ENCODE peak calls at places on chromosomes 3 and 15, in eight cellular contexts. One of them, this sample, is unnamed.

GRCh38 chr15:74787251-74788041 is 5.6 kb downstream of the CSK start:
- DNase-seq in uterus: no peak
- DNase-seq in activated naive CD8-positive, alpha-beta T cell treated with anti-CD3 and anti-CD28 coated beads, Interleukin-2, amount 50 U/mL, for 24 hours: peak
- DNase-seq in cardiac muscle cell: peak
- DNase-seq in AG08396: peak
- DNase-seq in body of pancreas: peak
- DNase-seq in stimulated activated CD4-positive, alpha-beta T cell treated with anti-CD3 and anti-CD28 coated beads, Interleukin-2, amount 100 ng/mL, for 48 hours: peak
- DNase-seq in ELF-1: peak
- DNase-seq in this sample: peak

GRCh38 chr15:59276225-59277178 is 69.9 kb downstream of the LDHAL6B start:
- DNase-seq in uterus: no peak
- DNase-seq in body of pancreas: no peak
- DNase-seq in ELF-1: peak
- DNase-seq in AG08396: no peak
- DNase-seq in cardiac muscle cell: no peak
- DNase-seq in activated naive CD8-positive, alpha-beta T cell treated with anti-CD3 and anti-CD28 coated beads, Interleukin-2, amount 50 U/mL, for 24 hours: no peak
- DNase-seq in stimulated activated CD4-positive, alpha-beta T cell treated with anti-CD3 and anti-CD28 coated beads, Interleukin-2, amount 100 ng/mL, for 48 hours: no peak
- DNase-seq in this sample: no peak

GRCh38 chr3:73148653-73149052 is 87.2 kb downstream of the EBLN2 start:
- DNase-seq in ELF-1: no peak
- DNase-seq in activated naive CD8-positive, alpha-beta T cell treated with anti-CD3 and anti-CD28 coated beads, Interleukin-2, amount 50 U/mL, for 24 hours: no peak
- DNase-seq in uterus: no peak
- DNase-seq in cardiac muscle cell: no peak
- DNase-seq in AG08396: no peak
- DNase-seq in body of pancreas: peak
- DNase-seq in stimulated activated CD4-positive, alpha-beta T cell treated with anti-CD3 and anti-CD28 coated beads, Interleukin-2, amount 100 ng/mL, for 48 hours: no peak
- DNase-seq in this sample: no peak

GRCh38 chr15:33581032-33581431 is 270.3 kb downstream of the RYR3 start:
- DNase-seq in stimulated activated CD4-positive, alpha-beta T cell treated with anti-CD3 and anti-CD28 coated beads, Interleukin-2, amount 100 ng/mL, for 48 hours: no peak
- DNase-seq in ELF-1: peak
- DNase-seq in cardiac muscle cell: peak
- DNase-seq in body of pancreas: no peak
- DNase-seq in uterus: peak
- DNase-seq in activated naive CD8-positive, alpha-beta T cell treated with anti-CD3 and anti-CD28 coated beads, Interleukin-2, amount 50 U/mL, for 24 hours: no peak
- DNase-seq in AG08396: no peak
- DNase-seq in this sample: no peak

GRCh38 chr15:49083471-49084284 is 37.4 kb upstream of the SECISBP2L start:
- DNase-seq in uterus: no peak
- DNase-seq in ELF-1: no peak
- DNase-seq in cardiac muscle cell: no peak
- DNase-seq in stimulated activated CD4-positive, alpha-beta T cell treated with anti-CD3 and anti-CD28 coated beads, Interleukin-2, amount 100 ng/mL, for 48 hours: no peak
- DNase-seq in AG08396: peak
- DNase-seq in activated naive CD8-positive, alpha-beta T cell treated with anti-CD3 and anti-CD28 coated beads, Interleukin-2, amount 50 U/mL, for 24 hours: no peak
- DNase-seq in body of pancreas: no peak
- DNase-seq in this sample: no peak

GRCh38 chr15:62278534-62278933 is 113.4 kb upstream of the C2CD4B start:
- DNase-seq in AG08396: no peak
- DNase-seq in cardiac muscle cell: no peak
- DNase-seq in ELF-1: no peak
- DNase-seq in activated naive CD8-positive, alpha-beta T cell treated with anti-CD3 and anti-CD28 coated beads, Interleukin-2, amount 50 U/mL, for 24 hours: no peak
- DNase-seq in uterus: no peak
- DNase-seq in stimulated activated CD4-positive, alpha-beta T cell treated with anti-CD3 and anti-CD28 coated beads, Interleukin-2, amount 100 ng/mL, for 48 hours: no peak
- DNase-seq in body of pancreas: peak
- DNase-seq in this sample: no peak

GRCh38 chr3:22632566-22632965 is 570.6 kb upstream of the UBE2E2 start:
- DNase-seq in uterus: no peak
- DNase-seq in cardiac muscle cell: no peak
- DNase-seq in stimulated activated CD4-positive, alpha-beta T cell treated with anti-CD3 and anti-CD28 coated beads, Interleukin-2, amount 100 ng/mL, for 48 hours: no peak
- DNase-seq in AG08396: no peak
- DNase-seq in body of pancreas: no peak
- DNase-seq in ELF-1: no peak
- DNase-seq in activated naive CD8-positive, alpha-beta T cell treated with anti-CD3 and anti-CD28 coated beads, Interleukin-2, amount 50 U/mL, for 24 hours: no peak
- DNase-seq in this sample: no peak

GRCh38 chr15:48020166-48020565 is 100.6 kb upstream of the SLC24A5 start:
- DNase-seq in AG08396: no peak
- DNase-seq in activated naive CD8-positive, alpha-beta T cell treated with anti-CD3 and anti-CD28 coated beads, Interleukin-2, amount 50 U/mL, for 24 hours: no peak
- DNase-seq in body of pancreas: no peak
- DNase-seq in ELF-1: no peak
- DNase-seq in uterus: no peak
- DNase-seq in cardiac muscle cell: no peak
- DNase-seq in stimulated activated CD4-positive, alpha-beta T cell treated with anti-CD3 and anti-CD28 coated beads, Interleukin-2, amount 100 ng/mL, for 48 hours: no peak
- DNase-seq in this sample: no peak

GRCh38 chr3:195591852-195592251 is 8.1 kb upstream of the APOD start:
- DNase-seq in stimulated activated CD4-positive, alpha-beta T cell treated with anti-CD3 and anti-CD28 coated beads, Interleukin-2, amount 100 ng/mL, for 48 hours: no peak
- DNase-seq in body of pancreas: no peak
- DNase-seq in activated naive CD8-positive, alpha-beta T cell treated with anti-CD3 and anti-CD28 coated beads, Interleukin-2, amount 50 U/mL, for 24 hours: no peak
- DNase-seq in AG08396: no peak
- DNase-seq in uterus: no peak
- DNase-seq in ELF-1: no peak
- DNase-seq in cardiac muscle cell: no peak
- DNase-seq in this sample: no peak

GRCh38 chr3:14298991-14299555 is 103.3 kb upstream of the SLC6A6 start:
- DNase-seq in activated naive CD8-positive, alpha-beta T cell treated with anti-CD3 and anti-CD28 coated beads, Interleukin-2, amount 50 U/mL, for 24 hours: no peak
- DNase-seq in ELF-1: no peak
- DNase-seq in uterus: no peak
- DNase-seq in stimulated activated CD4-positive, alpha-beta T cell treated with anti-CD3 and anti-CD28 coated beads, Interleukin-2, amount 100 ng/mL, for 48 hours: no peak
- DNase-seq in body of pancreas: no peak
- DNase-seq in cardiac muscle cell: no peak
- DNase-seq in AG08396: no peak
- DNase-seq in this sample: no peak

GRCh38 chr3:30970183-30970582 is 75.7 kb upstream of the GADL1 start:
- DNase-seq in ELF-1: no peak
- DNase-seq in activated naive CD8-positive, alpha-beta T cell treated with anti-CD3 and anti-CD28 coated beads, Interleukin-2, amount 50 U/mL, for 24 hours: no peak
- DNase-seq in cardiac muscle cell: peak
- DNase-seq in AG08396: no peak
- DNase-seq in stimulated activated CD4-positive, alpha-beta T cell treated with anti-CD3 and anti-CD28 coated beads, Interleukin-2, amount 100 ng/mL, for 48 hours: no peak
- DNase-seq in uterus: no peak
- DNase-seq in body of pancreas: peak
- DNase-seq in this sample: no peak

GRCh38 chr3:46489406-46489805 is 8.4 kb upstream of the RTP3 start:
- DNase-seq in stimulated activated CD4-positive, alpha-beta T cell treated with anti-CD3 and anti-CD28 coated beads, Interleukin-2, amount 100 ng/mL, for 48 hours: no peak
- DNase-seq in cardiac muscle cell: no peak
- DNase-seq in activated naive CD8-positive, alpha-beta T cell treated with anti-CD3 and anti-CD28 coated beads, Interleukin-2, amount 50 U/mL, for 24 hours: no peak
- DNase-seq in ELF-1: no peak
- DNase-seq in uterus: no peak
- DNase-seq in body of pancreas: no peak
- DNase-seq in AG08396: no peak
- DNase-seq in this sample: no peak

GRCh38 chr3:43423142-43423541 is 136.8 kb downstream of the SNRK start:
- DNase-seq in uterus: peak
- DNase-seq in stimulated activated CD4-positive, alpha-beta T cell treated with anti-CD3 and anti-CD28 coated beads, Interleukin-2, amount 100 ng/mL, for 48 hours: no peak
- DNase-seq in ELF-1: no peak
- DNase-seq in body of pancreas: peak
- DNase-seq in activated naive CD8-positive, alpha-beta T cell treated with anti-CD3 and anti-CD28 coated beads, Interleukin-2, amount 50 U/mL, for 24 hours: no peak
- DNase-seq in cardiac muscle cell: peak
- DNase-seq in AG08396: no peak
- DNase-seq in this sample: no peak

GRCh38 chr15:45185069-45185779 is 2.5 kb downstream of the SHF start:
- DNase-seq in cardiac muscle cell: no peak
- DNase-seq in ELF-1: no peak
- DNase-seq in AG08396: no peak
- DNase-seq in uterus: no peak
- DNase-seq in activated naive CD8-positive, alpha-beta T cell treated with anti-CD3 and anti-CD28 coated beads, Interleukin-2, amount 50 U/mL, for 24 hours: no peak
- DNase-seq in body of pancreas: no peak
- DNase-seq in stimulated activated CD4-positive, alpha-beta T cell treated with anti-CD3 and anti-CD28 coated beads, Interleukin-2, amount 100 ng/mL, for 48 hours: no peak
- DNase-seq in this sample: no peak

GRCh38 chr3:150737874-150738679 is 24.9 kb downstream of the SIAH2 start:
- DNase-seq in cardiac muscle cell: peak
- DNase-seq in AG08396: peak
- DNase-seq in activated naive CD8-positive, alpha-beta T cell treated with anti-CD3 and anti-CD28 coated beads, Interleukin-2, amount 50 U/mL, for 24 hours: peak
- DNase-seq in uterus: no peak
- DNase-seq in ELF-1: peak
- DNase-seq in body of pancreas: peak
- DNase-seq in stimulated activated CD4-positive, alpha-beta T cell treated with anti-CD3 and anti-CD28 coated beads, Interleukin-2, amount 100 ng/mL, for 48 hours: peak
- DNase-seq in this sample: no peak

GRCh38 chr3:111910806-111911205 is 51.7 kb downstream of the PHLDB2 start:
- DNase-seq in activated naive CD8-positive, alpha-beta T cell treated with anti-CD3 and anti-CD28 coated beads, Interleukin-2, amount 50 U/mL, for 24 hours: no peak
- DNase-seq in uterus: no peak
- DNase-seq in stimulated activated CD4-positive, alpha-beta T cell treated with anti-CD3 and anti-CD28 coated beads, Interleukin-2, amount 100 ng/mL, for 48 hours: no peak
- DNase-seq in AG08396: no peak
- DNase-seq in body of pancreas: no peak
- DNase-seq in ELF-1: no peak
- DNase-seq in cardiac muscle cell: peak
- DNase-seq in this sample: no peak

GRCh38 chr3:150291515-150291914 is 116.6 kb upstream of the TSC22D2 start:
- DNase-seq in cardiac muscle cell: no peak
- DNase-seq in uterus: no peak
- DNase-seq in activated naive CD8-positive, alpha-beta T cell treated with anti-CD3 and anti-CD28 coated beads, Interleukin-2, amount 50 U/mL, for 24 hours: no peak
- DNase-seq in stimulated activated CD4-positive, alpha-beta T cell treated with anti-CD3 and anti-CD28 coated beads, Interleukin-2, amount 100 ng/mL, for 48 hours: no peak
- DNase-seq in AG08396: no peak
- DNase-seq in body of pancreas: no peak
- DNase-seq in ELF-1: no peak
- DNase-seq in this sample: no peak

GRCh38 chr3:126440709-126440995 is 35.0 kb downstream of the ZXDC start:
- DNase-seq in stimulated activated CD4-positive, alpha-beta T cell treated with anti-CD3 and anti-CD28 coated beads, Interleukin-2, amount 100 ng/mL, for 48 hours: no peak
- DNase-seq in uterus: peak
- DNase-seq in activated naive CD8-positive, alpha-beta T cell treated with anti-CD3 and anti-CD28 coated beads, Interleukin-2, amount 50 U/mL, for 24 hours: no peak
- DNase-seq in cardiac muscle cell: no peak
- DNase-seq in AG08396: no peak
- DNase-seq in body of pancreas: peak
- DNase-seq in ELF-1: no peak
- DNase-seq in this sample: no peak

GRCh38 chr3:128681277-128681829 is 30.7 kb upstream of the RPN1 start:
- DNase-seq in ELF-1: no peak
- DNase-seq in AG08396: no peak
- DNase-seq in body of pancreas: no peak
- DNase-seq in cardiac muscle cell: no peak
- DNase-seq in activated naive CD8-positive, alpha-beta T cell treated with anti-CD3 and anti-CD28 coated beads, Interleukin-2, amount 50 U/mL, for 24 hours: no peak
- DNase-seq in uterus: no peak
- DNase-seq in stimulated activated CD4-positive, alpha-beta T cell treated with anti-CD3 and anti-CD28 coated beads, Interleukin-2, amount 100 ng/mL, for 48 hours: no peak
- DNase-seq in this sample: no peak

This sample was measured in GM19239.